ENCODE peak calls at places on chromosome 5, in nine cellular contexts. I is NCI-H2081 treated with DMSO at 0.1 percent for 48 hours; Z is activated effector memory CD4-positive, alpha-beta T cell treated with anti-CD3 and anti-CD28 coated beads, Interleukin-2, amount 50 U/mL, for 16 hours; O is activated T-helper 2 cell treated with anti-CD3 and anti-CD28 coated beads, Interferon-gamma antibody, Interleukin-2, Interleukin-4, amounts not matched to agents 10 μg/mL and 5 μg/mL and 100 μg/mL, durations not matched to agents 14 hours and 24 hours and 36 hours; S is activated T-helper 1 cell treated with anti-CD3 and anti-CD28 coated beads, Interleukin-12 subunit alpha, Interleukin-12 subunit beta, Interleukin-2, Interleukin-4 antibody, amounts not matched to agents 30 ng/mL and 10 ng/mL and 1 ng/mL, durations not matched to agents 14 hours and 24 hours and 36 hours; F is left ventricle myocardium superior; C is CD4-positive, alpha-beta memory T cell; U is NCI-H1930; X is heart left ventricle. Q is an unnamed sample.

GRCh38 chr5:149800563-149801103 is 70.5 kb downstream of the PPARGC1B start:
- DNase-seq in I (no peak), Z (no peak), O (no peak), S (no peak), F (no peak), C (no peak), U (no peak), X (no peak), Q (no peak)

GRCh38 chr5:28850320-28850921 is 1812.0 kb upstream of the CDH9 start:
- DNase-seq in I (no peak), Z (no peak), O (no peak), S (no peak), F (no peak), C (no peak), U (no peak), X (no peak), Q (no peak)

GRCh38 chr5:127705120-127705892 is 2.1 kb downstream of the CCDC192 start:
- DNase-seq in I (no peak), Z (no peak), O (no peak), S (no peak), F (no peak), C (no peak), U (no peak), X (no peak), Q (no peak)

GRCh38 chr5:157545911-157546310 is 29.7 kb downstream of the ADAM19 start:
- DNase-seq in I (no peak), Z (no peak), O (no peak), S (no peak), F (no peak), C (no peak), U (no peak), X (no peak), Q (no peak)

GRCh38 chr5:174172104-174172965 is 126.8 kb downstream of the NSG2 start:
- DNase-seq in I (no peak), Z (no peak), O (no peak), S (no peak), F (no peak), C (no peak), U (no peak), X (no peak), Q (no peak)

GRCh38 chr5:89024082-89024481 is 141.1 kb upstream of the MEF2C start:
- DNase-seq in I (no peak), Z (no peak), O (no peak), S (no peak), F (no peak), C (no peak), U (no peak), X (no peak), Q (no peak)

GRCh38 chr5:176793343-176793699 is 17.0 kb upstream of the UNC5A start:
- DNase-seq in I (no peak), Z (no peak), O (no peak), S (no peak), F (no peak), C (no peak), U (no peak), X (no peak), Q (no peak)

GRCh38 chr5:151214614-151215545 is 9.0 kb downstream of the CCDC69 start:
- DNase-seq in I (no peak), Z (peak), O (no peak), S (peak), F (no peak), C (peak), U (no peak), X (no peak), Q (no peak)

GRCh38 chr5:1348986-1349245 is 4.0 kb upstream of the CLPTM1L start:
- DNase-seq in I (no peak), Z (no peak), O (no peak), S (no peak), F (no peak), C (no peak), U (no peak), X (no peak), Q (no peak)

GRCh38 chr5:6338871-6339270 is 39.5 kb downstream of the MED10 start:
- DNase-seq in I (no peak), Z (no peak), O (no peak), S (no peak), F (no peak), C (no peak), U (no peak), X (no peak), Q (no peak)

GRCh38 chr5:141669519-141669918 is 12.5 kb downstream of the ARAP3 start:
- DNase-seq in I (no peak), Z (no peak), O (no peak), S (no peak), F (no peak), C (no peak), U (no peak), X (no peak), Q (no peak)